ENCODE peak calls at places on chromosomes 13 and 19, in ten cellular contexts. F is effector memory CD4-positive, alpha-beta T cell; Y is A549; C is Peyer's patch; H is tibial artery; Q is heart right ventricle; B is suprapubic skin; A is keratinocyte; W is small intestine; I is cardiac muscle cell. D is an unnamed sample. For H3K4me1, the result is how much of the 10 kb centered on the place peaks cover.

GRCh38 chr13:60226507-60226906 is 62.8 kb upstream of the DIAPH3 start:
- DNase-seq in F (no peak), Y (peak), C (no peak), H (no peak), Q (no peak), B (no peak), A (no peak), W (peak), I (peak), D (no peak)

GRCh38 chr19:48271531-48272151 is 1.8 kb downstream of the ZNF114 start:
- DNase-seq in F (no peak), Y (peak), C (no peak), H (no peak), Q (peak), B (peak), A (no peak), W (peak), I (peak), D (no peak)

GRCh38 chr13:39893808-39894207 is 238.3 kb downstream of the COG6 start:
- DNase-seq in F (no peak), Y (no peak), C (no peak), H (no peak), Q (no peak), B (no peak), A (no peak), W (no peak), I (no peak), D (no peak)

GRCh38 chr13:24313449-24313848 is 4.1 kb downstream of the C1QTNF9 start:
- DNase-seq in F (no peak), Y (peak), C (no peak), H (no peak), Q (no peak), B (no peak), A (no peak), W (no peak), I (peak), D (no peak)

GRCh38 chr19:17952041-17952976 is 14.6 kb upstream of the KCNN1 start:
- DNase-seq in F (no peak), Y (no peak), C (no peak), H (no peak), Q (no peak), B (no peak), A (no peak), W (no peak), I (no peak), D (no peak)

GRCh38 chr19:16000024-16000687 is 51.3 kb downstream of the OR10H4 start:
- DNase-seq in F (no peak), Y (no peak), C (no peak), H (peak), Q (no peak), B (no peak), A (no peak), W (no peak), I (no peak), D (no peak)

GRCh38 chr13:50085063-50085462 is 69.8 kb downstream of the KCNRG start:
- DNase-seq in F (no peak), Y (peak), C (no peak), H (no peak), Q (no peak), B (no peak), A (no peak), W (peak), I (peak), D (no peak)

GRCh38 chr13:49527123-49527522 is 31.4 kb downstream of the PHF11 start:
- DNase-seq in F (no peak), Y (no peak), C (no peak), H (no peak), Q (peak), B (no peak), A (no peak), W (no peak), I (no peak), D (no peak)

GRCh38 chr19:19643158-19644053 is at the start of gene GMIP:
- DNase-seq in F (peak), Y (peak), C (peak), H (peak), Q (peak), B (peak), A (no peak), W (peak), I (peak), D (peak)

GRCh38 chr13:95620498-95621140 is 23.9 kb downstream of the DZIP1 start:
- DNase-seq in F (no peak), Y (no peak), C (no peak), H (no peak), Q (no peak), B (no peak), A (no peak), W (no peak), I (no peak), D (no peak)

GRCh38 chr13:112709825-112710783 is 20.3 kb downstream of the ATP11A start:
- DNase-seq in F (no peak), Y (no peak), C (peak), H (peak), Q (no peak), B (peak), A (no peak), W (no peak), I (no peak), D (no peak)

GRCh38 chr19:29129148-29129547 is 83.8 kb downstream of the UQCRFS1 start:
- DNase-seq in F (no peak), Y (no peak), C (no peak), H (no peak), Q (no peak), B (no peak), A (no peak), W (no peak), I (no peak), D (no peak)

GRCh38 chr13:112690242-112690943 is 555 bp downstream of the ATP11A start:
- DNase-seq in F (peak), Y (no peak), C (peak), H (peak), Q (peak), B (peak), A (no peak), W (peak), I (peak), D (no peak)

GRCh38 chr19:19276386-19276785 is 3.3 kb upstream of the TM6SF2 start:
- DNase-seq in F (no peak), Y (no peak), C (no peak), H (no peak), Q (no peak), B (no peak), A (no peak), W (no peak), I (peak), D (no peak)

GRCh38 chr19:49862411-49863253 is 4.7 kb downstream of the PNKP start:
- DNase-seq in F (no peak), Y (no peak), C (peak), H (no peak), Q (no peak), B (peak), A (no peak), W (no peak), I (no peak), D (no peak)

GRCh38 chr13:80069374-80069773 is 271.6 kb downstream of the SPRY2 start:
- DNase-seq in F (no peak), Y (no peak), C (no peak), H (no peak), Q (no peak), B (no peak), A (no peak), W (no peak), I (no peak), D (no peak)

GRCh38 chr19:36898422-36898821 is 17.7 kb downstream of the ZNF829 start:
- DNase-seq in F (no peak), Y (no peak), C (no peak), H (no peak), Q (no peak), B (no peak), A (no peak), W (no peak), I (no peak), D (no peak)

GRCh38 chr13:30415430-30416030 is 6.8 kb upstream of the UBE2L5 start:
- DNase-seq in F (no peak), Y (no peak), C (no peak), H (no peak), Q (no peak), B (no peak), A (no peak), W (no peak), I (no peak), D (no peak)

GRCh38 chr19:33812388-33813330 is 16.0 kb downstream of the KCTD15 start:
- DNase-seq in F (no peak), Y (no peak), C (no peak), H (peak), Q (no peak), B (peak), A (no peak), W (no peak), I (no peak), D (no peak)

GRCh38 chr13:97502192-97502591 is 68.2 kb downstream of the RAP2A start:
- DNase-seq in F (no peak), Y (no peak), C (no peak), H (no peak), Q (no peak), B (no peak), A (no peak), W (no peak), I (peak), D (no peak)

GRCh38 chr13:44818428-44818827 is 170.8 kb downstream of the NUFIP1 start:
- DNase-seq in F (no peak), Y (peak), C (no peak), H (no peak), Q (no peak), B (no peak), A (no peak), W (no peak), I (peak), D (no peak)

GRCh38 chr19:41398042-41398403 is 405 bp downstream of the BCKDHA start:
- DNase-seq in F (no peak), Y (no peak), C (no peak), H (no peak), Q (no peak), B (no peak), A (no peak), W (no peak), I (no peak), D (no peak)

GRCh38 chr19:29675120-29675649 is 9.9 kb downstream of the PLEKHF1 start:
- DNase-seq in F (no peak), Y (no peak), C (no peak), H (peak), Q (no peak), B (no peak), A (no peak), W (no peak), I (no peak), D (no peak)

GRCh38 chr19:16327911-16328823 is 3.5 kb downstream of the KLF2 start:
- DNase-seq in F (peak), Y (peak), C (no peak), H (peak), Q (peak), B (peak), A (no peak), W (peak), I (peak), D (peak)

GRCh38 chr13:36297259-36297599 is 385 bp downstream of the CCDC169 start:
- DNase-seq in F (no peak), Y (peak), C (no peak), H (no peak), Q (no peak), B (no peak), A (no peak), W (peak), I (peak), D (no peak)

GRCh38 chr19:7861619-7862412 is 12.4 kb downstream of the PRR36 start:
- DNase-seq in F (no peak), Y (no peak), C (peak), H (no peak), Q (no peak), B (peak), A (no peak), W (no peak), I (no peak), D (no peak)

DNA sequence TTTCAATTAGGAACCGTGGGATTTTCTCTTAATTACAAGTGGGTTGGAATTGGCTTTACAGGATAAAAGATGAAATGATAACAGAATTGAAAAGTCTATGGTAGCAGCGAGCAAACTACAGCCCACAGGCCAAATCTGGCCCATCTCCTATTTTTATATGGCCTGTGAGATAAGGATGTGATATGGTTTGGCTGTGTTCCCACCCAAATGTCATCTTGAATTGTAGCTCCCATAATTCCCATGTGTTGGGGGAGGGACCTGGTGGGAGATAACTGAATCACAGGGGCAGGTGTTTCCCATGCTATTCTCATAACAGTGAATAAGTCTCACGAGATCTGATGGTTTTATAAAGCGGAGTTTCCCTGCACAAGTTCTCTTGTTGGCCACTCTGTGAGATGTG is 19.0 kb downstream of the CRYL1 start:
- DNase-seq in F (no peak), Y (no peak), C (no peak), H (no peak), Q (no peak), B (no peak), A (no peak), W (no peak), I (no peak), D (no peak)
- H3K27ac ChIP-seq in F (no peak), Y (no peak), C (no peak), H (no peak), Q (peak), B (no peak), A (no peak), W (no peak), I (no peak), D (no peak)

GRCh38 chr13:46665243-46665629 is 112.3 kb downstream of the LRCH1 start:
- DNase-seq in F (no peak), Y (no peak), C (no peak), H (no peak), Q (no peak), B (no peak), A (no peak), W (no peak), I (no peak), D (no peak)

GRCh38 chr13:46666727-46667456 is 113.9 kb downstream of the LRCH1 start:
- DNase-seq in F (no peak), Y (no peak), C (no peak), H (peak), Q (peak), B (no peak), A (no peak), W (no peak), I (no peak), D (no peak)

GRCh38 chr13:46664195-46664594 is 111.2 kb downstream of the LRCH1 start:
- DNase-seq in F (no peak), Y (no peak), C (no peak), H (no peak), Q (no peak), B (no peak), A (no peak), W (no peak), I (no peak), D (no peak)

GRCh38 chr13:46667687-46668281 is 114.8 kb downstream of the LRCH1 start:
- DNase-seq in F (no peak), Y (no peak), C (no peak), H (no peak), Q (no peak), B (no peak), A (no peak), W (no peak), I (peak), D (no peak)

DNA sequence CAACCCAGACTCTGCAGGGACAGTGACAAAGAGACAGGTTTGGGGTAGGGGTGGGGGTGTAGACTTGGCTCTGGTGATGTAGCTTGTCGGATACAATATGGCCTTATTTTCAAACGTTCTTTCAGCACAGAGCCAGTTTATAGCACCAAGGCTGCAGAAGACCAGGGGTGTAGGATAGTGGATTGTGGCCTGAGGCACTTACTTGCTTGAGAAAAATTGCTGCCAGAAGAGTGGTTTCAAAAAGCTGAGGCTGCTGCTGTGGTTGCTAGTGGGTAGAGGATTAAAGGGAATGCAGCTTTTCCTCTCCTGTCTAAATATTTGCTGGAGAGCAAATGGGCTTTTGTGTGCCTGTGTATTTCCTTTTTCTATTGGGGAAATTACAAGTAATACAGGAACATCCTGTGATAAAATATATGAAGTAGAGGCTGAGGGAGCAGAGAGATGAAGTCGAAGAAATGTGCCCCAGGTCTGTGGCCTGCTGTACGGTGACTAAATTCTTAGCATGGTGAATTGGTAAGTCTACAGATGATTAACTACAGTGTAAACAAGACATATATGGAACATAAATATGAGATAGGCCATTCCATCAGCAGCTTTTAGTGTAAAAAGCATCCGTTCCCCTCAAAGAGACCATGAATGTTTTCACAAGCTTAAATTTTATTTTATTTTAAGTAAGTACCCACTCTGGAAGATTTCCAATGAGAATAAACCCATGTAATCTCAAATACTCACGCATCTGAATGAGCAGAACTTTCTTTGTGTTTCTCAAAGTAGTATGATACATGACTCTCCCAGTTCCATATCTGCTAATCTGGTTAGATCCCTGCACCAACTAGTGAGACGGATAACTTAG is 112.9 kb downstream of the LRCH1 start:
- DNase-seq in F (no peak), Y (peak), C (no peak), H (no peak), Q (no peak), B (no peak), A (no peak), W (peak), I (no peak), D (no peak)
- H3K4me1 ChIP-seq in F (under half), Y (half or more), C (under half), H (under half), Q (half or more), B (under half), A (under half), W (under half), I (half or more), D (under half)

DNA sequence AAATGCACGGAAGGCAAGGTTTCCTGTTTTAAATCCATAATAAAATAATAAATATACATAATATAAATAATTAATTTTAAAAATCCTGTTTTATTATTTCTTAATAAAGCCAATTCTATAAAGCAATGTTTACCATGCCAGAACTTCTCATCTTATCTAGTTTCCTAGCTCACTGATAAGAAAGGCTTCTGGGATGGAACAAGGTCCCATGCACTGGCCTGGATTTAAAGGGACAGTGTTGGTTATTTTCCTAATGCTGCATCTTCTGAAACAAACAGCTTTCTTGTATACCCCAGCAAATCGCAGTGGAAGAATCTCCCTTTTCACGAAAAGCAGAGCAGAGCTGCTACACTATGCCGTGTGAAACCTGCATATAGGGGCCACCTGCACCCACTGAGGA is 68.8 kb downstream of the LNX2 start:
- DNase-seq in F (no peak), Y (no peak), C (no peak), H (no peak), Q (no peak), B (no peak), A (no peak), W (peak), I (peak), D (no peak)
- H3K4me3 ChIP-seq in F (no peak), Y (no peak), C (no peak), H (no peak), Q (no peak), B (no peak), A (no peak), W (no peak), I (no peak), D (no peak)

DNA sequence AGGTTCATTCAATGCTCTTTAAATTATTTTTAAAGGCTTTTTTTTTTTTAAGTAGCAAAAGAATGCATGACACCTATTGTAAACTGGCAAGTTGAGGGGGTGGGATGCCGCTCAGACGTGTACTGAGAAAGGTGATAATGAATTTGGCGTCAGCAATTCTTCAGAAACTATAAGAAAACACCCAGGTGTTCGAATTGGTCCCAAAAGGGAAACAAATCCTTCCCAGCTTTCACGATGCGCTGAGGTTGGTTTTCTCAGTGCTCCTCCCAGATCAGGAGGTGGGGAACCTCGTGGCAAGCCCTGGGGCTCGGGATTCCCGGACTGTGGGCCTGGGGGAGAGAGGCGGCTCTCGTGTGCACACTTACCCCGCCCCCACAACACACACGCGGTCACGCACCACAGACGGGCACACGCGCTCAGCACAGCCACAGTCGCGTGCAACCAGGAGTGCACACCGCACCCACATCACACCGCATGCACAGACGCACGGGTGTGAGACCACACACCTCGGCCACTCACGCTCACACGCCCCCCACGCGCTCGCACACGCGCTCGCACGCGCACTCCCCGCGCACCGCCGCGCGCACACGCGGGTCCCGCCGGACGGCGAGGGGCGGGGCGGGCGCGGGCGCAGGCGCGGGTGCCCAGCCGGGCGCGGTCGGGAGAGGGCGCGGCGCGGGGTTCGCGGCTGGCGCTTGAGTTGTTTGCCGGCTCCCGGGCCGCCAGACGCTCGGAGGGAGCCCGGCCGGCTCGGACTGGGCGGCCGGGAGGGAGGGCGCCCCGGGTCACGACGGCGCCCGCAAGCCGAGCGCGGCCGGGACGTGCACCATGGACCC is at the start of gene FAM124A:
- DNase-seq in F (no peak), Y (peak), C (peak), H (no peak), Q (peak), B (no peak), A (no peak), W (peak), I (peak), D (no peak)
- H3K27ac ChIP-seq in F (no peak), Y (peak), C (peak), H (peak), Q (peak), B (no peak), A (no peak), W (no peak), I (no peak), D (peak)

GRCh38 chr19:2547721-2548120 is 71.8 kb downstream of the GADD45B start:
- DNase-seq in F (no peak), Y (no peak), C (peak), H (no peak), Q (no peak), B (no peak), A (no peak), W (no peak), I (no peak), D (no peak)
- H3K4me1 ChIP-seq in F (under half), Y (under half), C (under half), H (under half), Q (half or more), B (half or more), A (under half), W (under half), I (under half), D (half or more)

D was measured in gastrocnemius medialis.